ENCODE peak calls at places on chromosomes 6 and 20, in four cellular contexts. D is H1, B is sigmoid colon, G is stomach. O is an unnamed sample.

GRCh38 chr6:39207421-39208232 is 21.6 kb downstream of the KCNK5 start:
- DNase-seq in B (no peak), G (no peak), D (no peak), O (no peak)

GRCh38 chr6:21135484-21136005 is 458.0 kb upstream of the SOX4 start:
- DNase-seq in B (no peak), D (no peak), G (no peak), O (no peak)

GRCh38 chr20:3209023-3209945 is at the start of gene ITPA:
- DNase-seq in D (peak; percentile 77), G (peak; percentile 57), B (no peak), O (no peak)

GRCh38 chr6:157221049-157221816 is 102.1 kb downstream of the TMEM242 start:
- DNase-seq in G (peak; percentile 95), B (peak; percentile 89), D (peak; percentile 80), O (peak; percentile 46)

GRCh38 chr6:104816141-104816540 is 43.6 kb downstream of the HACE1 start:
- DNase-seq in G (no peak), B (no peak), D (no peak), O (no peak)

GRCh38 chr6:10529231-10529801 is 8.2 kb downstream of the GCNT2 start:
- DNase-seq in G (peak; percentile 71), D (no peak), B (no peak), O (no peak)

GRCh38 chr6:7311920-7312615 is 931 bp downstream of the SSR1 start:
- DNase-seq in G (no peak), B (no peak), D (no peak), O (no peak)

GRCh38 chr6:133568970-133569889 is 319.7 kb upstream of the TCF21 start:
- DNase-seq in D (no peak), B (peak; percentile 68), G (no peak), O (peak; percentile 48)

GRCh38 chr20:24364464-24364863 is 105.0 kb upstream of the SYNDIG1 start:
- DNase-seq in B (no peak), G (no peak), D (no peak), O (no peak)

GRCh38 chr20:35319206-35320197 is 27.3 kb upstream of the FAM83C start:
- DNase-seq in B (no peak), D (no peak), G (no peak), O (no peak)

GRCh38 chr6:105985816-105986632 is 100.1 kb upstream of the PRDM1 start:
- DNase-seq in D (peak; percentile 64), B (peak; percentile 58), G (no peak), O (no peak)

GRCh38 chr6:37131104-37131959 is 38.6 kb upstream of the PIM1 start:
- DNase-seq in G (peak; percentile 58), B (peak; percentile 97), D (no peak), O (no peak)

GRCh38 chr6:17866876-17867444 is 120.5 kb downstream of the KIF13A start:
- DNase-seq in D (no peak), B (no peak), G (no peak), O (no peak)

GRCh38 chr6:44237813-44238433 is 9.0 kb upstream of the HSP90AB1 start:
- DNase-seq in G (peak; percentile 79), B (peak; percentile 91), D (peak; percentile 89), O (peak; percentile 79)
- TF ChIP-seq EP300 in G (no peak), B (no peak), D (peak; percentile 33), O (peak; percentile 82)

GRCh38 chr6:151155095-151155494 is 84.7 kb upstream of the AKAP12 start:
- DNase-seq in D (no peak), B (no peak), G (no peak), O (no peak)
- TF ChIP-seq EP300 in D (no peak), B (no peak), G (no peak), O (no peak)

GRCh38 chr6:107843400-107843799 is 19.3 kb upstream of the SCML4 start:
- DNase-seq in D (peak; percentile 39), G (no peak), B (no peak), O (no peak)
- TF ChIP-seq EP300 in D (no peak), G (no peak), B (no peak), O (no peak)

DNA sequence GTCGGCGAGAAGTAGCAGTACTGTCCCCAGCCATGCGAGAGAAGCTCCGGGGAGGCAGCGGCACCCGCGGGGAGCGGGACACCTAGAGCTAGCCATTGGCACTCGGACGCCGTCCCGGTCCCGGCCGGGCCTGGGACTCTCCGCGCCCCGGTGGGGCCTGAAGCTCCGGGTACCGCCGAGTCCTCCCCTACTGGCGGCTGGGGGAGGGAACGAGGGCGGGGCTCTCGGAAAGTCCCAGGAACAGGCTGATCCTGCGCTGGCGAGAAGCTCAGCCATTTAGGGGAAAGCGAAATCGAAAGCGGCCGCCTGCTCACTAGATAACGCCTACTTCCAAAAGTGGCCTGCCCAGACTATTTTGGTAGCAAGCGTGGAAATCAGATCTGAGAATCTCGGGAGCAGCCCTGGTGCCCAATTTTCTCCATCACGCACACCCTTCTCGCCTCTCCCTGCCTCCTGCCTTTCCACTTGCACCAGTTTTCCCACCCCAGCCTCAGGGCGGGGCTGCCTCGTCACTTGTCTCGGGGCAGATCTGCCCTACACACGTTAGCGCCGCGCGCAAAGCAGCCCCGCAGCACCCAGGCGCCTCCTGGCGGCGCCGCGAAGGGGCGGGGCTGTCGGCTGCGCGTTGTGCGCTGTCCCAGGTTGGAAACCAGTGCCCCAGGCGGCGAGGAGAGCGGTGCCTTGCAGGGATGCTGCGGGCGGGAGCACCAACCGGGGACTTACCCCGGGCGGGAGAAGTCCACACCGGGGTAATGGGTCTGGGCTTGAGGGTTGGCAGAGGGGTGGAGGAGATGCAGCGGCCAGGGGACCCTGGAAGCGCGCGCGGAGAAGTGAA is at the start of the genes PSMB9 and TAP1:
- DNase-seq in G (peak; percentile 96), B (peak; percentile 99), D (peak; percentile 91), O (peak; percentile 94)
- TF ChIP-seq EP300 in G (peak; percentile 82), B (no peak), D (peak; percentile 33), O (peak; percentile 77)

GRCh38 chr6:293185-294174 is 1.2 kb downstream of the DUSP22 start:
- DNase-seq in G (no peak), D (peak; percentile 55), B (peak; percentile 82), O (no peak)
- TF ChIP-seq EP300 in G (no peak), D (no peak), B (no peak), O (peak; percentile 36)

GRCh38 chr6:150004783-150005717 is 20.3 kb downstream of the RAET1L start:
- DNase-seq in B (peak; percentile 95), G (peak; percentile 95), D (peak; percentile 95), O (peak; percentile 69)
- TF ChIP-seq EP300 in B (no peak), G (no peak), D (no peak), O (peak; percentile 42)

GRCh38 chr6:151324079-151324825 is 67.1 kb downstream of the ZBTB2 start:
- DNase-seq in G (peak; percentile 80), D (peak; percentile 97), B (peak; percentile 97), O (peak; percentile 85)
- TF ChIP-seq EP300 in G (peak; percentile 45), D (no peak), B (peak; percentile 39), O (peak; percentile 86)

GRCh38 chr20:17394411-17394810 is 136.8 kb downstream of the BFSP1 start:
- DNase-seq in G (no peak), D (no peak), B (no peak), O (no peak)

GRCh38 chr20:17395729-17396128 is 135.4 kb downstream of the BFSP1 start:
- DNase-seq in G (no peak), B (no peak), D (no peak), O (no peak)

GRCh38 chr20:17403496-17403895 is 127.7 kb downstream of the BFSP1 start:
- DNase-seq in G (no peak), D (no peak), B (no peak), O (no peak)

DNA sequence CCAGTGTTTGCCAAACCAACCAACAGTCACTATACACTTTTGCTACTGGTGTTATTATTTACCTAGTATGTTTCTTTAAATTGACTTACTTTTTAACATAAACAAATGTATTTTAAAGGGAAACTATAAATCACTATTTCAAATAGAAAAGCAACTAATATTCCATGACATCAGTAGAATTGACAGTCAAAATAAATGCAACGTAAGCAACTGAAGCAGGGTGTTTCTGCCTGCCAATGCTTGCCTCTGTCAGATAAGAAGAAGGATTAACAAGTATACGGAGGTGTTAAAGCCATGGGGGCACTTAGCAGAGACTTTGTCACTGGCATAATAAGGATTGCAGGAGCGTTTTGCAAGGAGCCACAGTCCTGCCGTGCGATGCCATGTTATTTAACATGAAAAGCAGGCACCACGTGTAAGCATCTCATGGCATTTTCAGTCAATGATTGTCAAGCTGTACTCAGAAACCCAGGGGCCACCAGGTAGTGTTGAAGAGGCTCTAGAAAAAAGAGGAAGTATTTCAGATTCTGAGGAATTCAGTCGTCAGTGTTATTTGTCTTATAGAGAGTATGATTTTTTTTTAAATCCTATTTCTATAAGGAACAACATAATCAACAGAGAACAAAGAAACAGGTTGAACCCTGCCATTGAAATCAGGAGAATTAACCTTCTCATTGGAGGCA is 131.7 kb downstream of the BFSP1 start:
- DNase-seq in D (no peak), G (no peak), B (no peak), O (no peak)
- TF ChIP-seq EP300 in D (no peak), G (no peak), B (no peak), O (no peak)

GRCh38 chr6:13409991-13410390 is 77.4 kb downstream of the GFOD1 start:
- DNase-seq in B (no peak), D (no peak), G (no peak), O (no peak)

GRCh38 chr6:13407368-13407708 is 79.0 kb upstream of the TBC1D7 start:
- DNase-seq in G (no peak), D (no peak), B (no peak), O (no peak)

GRCh38 chr6:13406051-13406477 is 77.7 kb upstream of the TBC1D7 start:
- DNase-seq in D (no peak), B (no peak), G (no peak), O (no peak)

GRCh38 chr6:13406781-13407180 is 78.4 kb upstream of the TBC1D7 start:
- DNase-seq in D (no peak), G (no peak), B (no peak), O (no peak)

GRCh38 chr6:13407709-13408695 is 79.4 kb downstream of the GFOD1 start:
- DNase-seq in D (no peak), B (no peak), G (peak; percentile 32), O (peak; percentile 27)
- TF ChIP-seq EP300 in D (no peak), B (no peak), G (no peak), O (peak; percentile 94)

GRCh38 chr6:40359808-40360207 is 227.4 kb downstream of the LRFN2 start:
- DNase-seq in B (no peak), D (peak; percentile 57), G (no peak), O (no peak)
- TF ChIP-seq EP300 in B (no peak), D (peak; percentile 70), G (no peak), O (no peak)

O was measured in tibial nerve.